ENCODE peak calls at places on chromosomes 13 and 19, in nine cellular contexts. C is hepatocyte; P is upper lobe of right lung; Q is IMR-90; K is body of pancreas; Y is colonic mucosa; B is GM23338; G is ovary; V is CD8-positive, alpha-beta T cell. U is an unnamed sample.
A peak's percentile ranks its signal among the peaks of the same experiment; 100 is the strongest.

GRCh38 chr19:38699027-38699346 is 45.3 kb downstream of the CAPN12 start:
- DNase-seq in P (no peak), K (no peak), V (no peak), Y (no peak), Q (no peak), G (no peak), C (no peak), B (no peak), U (no peak)

GRCh38 chr19:14786421-14786851 is 8.1 kb upstream of the ADGRE2 start:
- DNase-seq in G (no peak), V (no peak), K (no peak), B (peak; percentile 79), P (no peak), Y (no peak), Q (no peak), C (peak; percentile 25), U (peak; percentile 17)

GRCh38 chr19:3123088-3123721 is 12.6 kb upstream of the GNA15 start:
- DNase-seq in K (peak; percentile 8), P (peak; percentile 65), Q (no peak), Y (no peak), V (no peak), G (no peak), B (no peak), C (no peak), U (no peak)

GRCh38 chr13:51599444-51600176 is 15.3 kb downstream of the WDFY2 start:
- DNase-seq in Q (no peak), Y (no peak), G (no peak), P (no peak), C (no peak), K (no peak), V (no peak), B (no peak), U (no peak)

GRCh38 chr19:15437355-15438123 is 12.2 kb downstream of the WIZ start:
- DNase-seq in G (peak; percentile 19), P (no peak), B (no peak), Y (no peak), K (no peak), C (no peak), V (no peak), Q (peak; percentile 74), U (no peak)

GRCh38 chr19:47598407-47599349 is 10.3 kb upstream of the BICRA start:
- DNase-seq in B (peak; percentile 97), K (peak; percentile 44), P (no peak), V (no peak), G (no peak), C (peak; percentile 90), Y (peak; percentile 53), Q (peak; percentile 96), U (peak; percentile 27)

GRCh38 chr13:77838271-77838670 is 80.4 kb downstream of the EDNRB start:
- DNase-seq in G (no peak), V (no peak), B (no peak), Q (no peak), C (no peak), Y (no peak), P (no peak), K (no peak), U (no peak)

GRCh38 chr13:26424181-26424580 is 133.3 kb upstream of the WASF3 start:
- DNase-seq in Q (no peak), C (no peak), K (no peak), P (no peak), V (no peak), Y (no peak), G (no peak), B (no peak), U (no peak)

GRCh38 chr19:2253106-2254051 is 2.8 kb downstream of the JSRP1 start:
- DNase-seq in V (peak; percentile 44), Q (no peak), P (no peak), B (peak; percentile 87), Y (no peak), K (no peak), C (no peak), G (no peak), U (no peak)

GRCh38 chr13:98252931-98253470 is 75.9 kb upstream of the RNF113B start:
- DNase-seq in B (no peak), C (peak; percentile 38), V (no peak), Y (no peak), G (no peak), K (no peak), Q (peak; percentile 88), P (no peak), U (no peak)

GRCh38 chr19:5444431-5444830 is 10.8 kb upstream of the ZNRF4 start:
- DNase-seq in V (no peak), B (no peak), Q (no peak), G (no peak), Y (no peak), K (no peak), C (no peak), P (no peak), U (no peak)
- TF ChIP-seq CTCF in V (no peak), B (peak; percentile 12), Q (no peak), G (no peak), Y (no peak), K (no peak), C (no peak), P (no peak), U (no peak)

DNA sequence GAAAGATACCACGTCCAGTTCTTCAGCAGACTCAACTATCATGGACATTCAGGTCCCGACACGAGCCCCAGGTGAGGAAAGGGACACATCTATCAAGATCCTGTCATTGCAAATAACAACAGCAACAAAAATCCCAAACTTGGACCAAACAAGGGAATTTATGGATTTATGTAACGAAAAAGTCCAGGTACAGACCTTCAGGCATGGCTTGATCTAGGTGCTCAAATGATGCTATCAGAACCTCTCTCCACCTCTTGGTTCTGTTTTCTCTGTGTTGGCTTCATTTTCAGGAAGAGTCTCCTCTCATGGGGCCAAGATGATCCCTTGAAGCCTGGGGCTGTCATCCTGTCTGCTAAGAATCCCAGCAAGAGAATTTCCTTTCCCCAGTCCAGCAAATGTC is 2.9 kb downstream of the FXYD5 start:
- DNase-seq in K (no peak), C (no peak), P (no peak), V (no peak), Q (no peak), G (no peak), Y (no peak), B (no peak), U (no peak)
- H3K36me3 ChIP-seq in K (no peaks in the 10 kb centered on the region), C (no peaks in the 10 kb centered on the region), P (peaks cover 29% of the 10 kb centered on the region), V (peaks cover 51% of the 10 kb centered on the region), Q (peaks cover 36% of the 10 kb centered on the region), G (no peaks in the 10 kb centered on the region), Y (no peaks in the 10 kb centered on the region), B (peaks cover 38% of the 10 kb centered on the region), U (peaks cover 23% of the 10 kb centered on the region)

GRCh38 chr13:20191311-20191901 is 1.3 kb downstream of the GJB2 start:
- DNase-seq in P (peak; percentile 75), K (peak; percentile 29), Q (no peak), C (no peak), V (no peak), G (no peak), Y (peak; percentile 86), B (peak; percentile 39), U (no peak)

GRCh38 chr13:20191902-20192469 is 752 bp downstream of the GJB2 start:
- DNase-seq in V (no peak), K (peak; percentile 46), Y (peak; percentile 75), P (no peak), B (peak; percentile 78), G (no peak), Q (no peak), C (peak; percentile 58), U (no peak)

GRCh38 chr13:20190481-20191310 is 2.0 kb downstream of the GJB2 start:
- DNase-seq in Q (peak; percentile 90), B (no peak), V (no peak), G (no peak), P (no peak), Y (no peak), K (no peak), C (no peak), U (no peak)

GRCh38 chr13:20186771-20187170 is 6.0 kb downstream of the GJB2 start:
- DNase-seq in Y (no peak), Q (no peak), C (no peak), G (no peak), B (no peak), K (no peak), V (no peak), P (no peak), U (no peak)

DNA sequence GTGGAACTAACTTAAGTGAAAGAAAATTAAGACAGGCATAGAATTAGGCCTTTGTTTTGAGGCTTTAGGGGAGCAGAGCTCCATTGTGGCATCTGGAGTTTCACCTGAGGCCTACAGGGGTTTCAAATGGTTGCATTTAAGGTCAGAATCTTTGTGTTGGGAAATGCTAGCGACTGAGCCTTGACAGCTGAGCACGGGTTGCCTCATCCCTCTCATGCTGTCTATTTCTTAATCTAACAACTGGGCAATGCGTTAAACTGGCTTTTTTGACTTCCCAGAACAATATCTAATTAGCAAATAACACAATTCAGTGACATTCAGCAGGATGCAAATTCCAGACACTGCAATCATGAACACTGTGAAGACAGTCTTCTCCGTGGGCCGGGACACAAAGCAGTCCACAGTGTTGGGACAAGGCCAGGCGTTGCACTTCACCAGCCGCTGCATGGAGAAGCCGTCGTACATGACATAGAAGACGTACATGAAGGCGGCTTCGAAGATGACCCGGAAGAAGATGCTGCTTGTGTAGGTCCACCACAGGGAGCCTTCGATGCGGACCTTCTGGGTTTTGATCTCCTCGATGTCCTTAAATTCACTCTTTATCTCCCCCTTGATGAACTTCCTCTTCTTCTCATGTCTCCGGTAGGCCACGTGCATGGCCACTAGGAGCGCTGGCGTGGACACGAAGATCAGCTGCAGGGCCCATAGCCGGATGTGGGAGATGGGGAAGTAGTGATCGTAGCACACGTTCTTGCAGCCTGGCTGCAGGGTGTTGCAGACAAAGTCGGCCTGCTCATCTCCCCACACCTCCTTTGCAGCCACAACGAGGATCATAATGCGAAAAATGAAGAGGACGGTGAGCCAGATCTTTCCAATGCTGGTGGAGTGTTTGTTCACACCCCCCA is 3.8 kb downstream of the GJB2 start:
- DNase-seq in C (no peak), P (peak; percentile 74), V (no peak), K (no peak), Q (no peak), G (no peak), Y (peak; percentile 39), B (peak; percentile 77), U (peak; percentile 53)
- TF ChIP-seq CTCF in C (no peak), P (no peak), V (no peak), K (no peak), Q (peak; percentile 15), G (no peak), Y (no peak), B (peak; percentile 55), U (peak; percentile 53)

GRCh38 chr19:24072720-24073119 is 14.3 kb upstream of the ZNF254 start:
- DNase-seq in B (no peak), K (no peak), C (no peak), Q (no peak), V (no peak), P (no peak), G (no peak), Y (no peak), U (no peak)

GRCh38 chr19:24074720-24075119 is 12.3 kb upstream of the ZNF254 start:
- DNase-seq in B (no peak), Q (peak; percentile 74), C (no peak), V (no peak), G (no peak), P (no peak), Y (no peak), K (no peak), U (no peak)

GRCh38 chr19:24069907-24070657 is 16.9 kb upstream of the ZNF254 start:
- DNase-seq in G (no peak), B (no peak), Q (peak; percentile 47), V (no peak), P (no peak), Y (no peak), C (no peak), K (no peak), U (no peak)

GRCh38 chr19:24073807-24074206 is 13.2 kb upstream of the ZNF254 start:
- DNase-seq in G (no peak), B (no peak), P (no peak), C (no peak), Y (no peak), K (no peak), V (no peak), Q (no peak), U (no peak)

GRCh38 chr19:24071078-24071477 is 15.9 kb upstream of the ZNF254 start:
- DNase-seq in K (no peak), G (no peak), Y (no peak), B (no peak), C (no peak), Q (no peak), V (no peak), P (no peak), U (no peak)
- H3K36me3 ChIP-seq in K (peaks cover 2% of the 10 kb centered on the region), G (no peaks in the 10 kb centered on the region), Y (no peaks in the 10 kb centered on the region), B (peaks cover 19% of the 10 kb centered on the region), C (no peaks in the 10 kb centered on the region), Q (peaks cover 31% of the 10 kb centered on the region), V (no peaks in the 10 kb centered on the region), P (peaks cover 41% of the 10 kb centered on the region), U (peaks cover 49% of the 10 kb centered on the region)